ENCODE peak calls at places on chromosomes 1 and 21, in four cellular contexts. H, M, Z and Q are unnamed samples. For H3K4me1, the result is how much of the 10 kb centered on the place peaks cover.

GRCh38 chr1:181134543-181135461 is 46.3 kb downstream of the IER5 start:
- DNase-seq in Z (no peak), H (no peak), M (peak), Q (no peak)

GRCh38 chr1:184118051-184118450 is 66.5 kb downstream of the TSEN15 start:
- DNase-seq in Z (no peak), H (no peak), M (no peak), Q (no peak)

GRCh38 chr21:39137248-39138186 is 45.7 kb downstream of the PSMG1 start:
- DNase-seq in M (peak), Z (no peak), H (peak), Q (no peak)

GRCh38 chr1:83860506-83861221 is 138.3 kb downstream of the TTLL7 start:
- DNase-seq in M (peak), Z (peak), H (peak), Q (peak)

GRCh38 chr1:19395678-19396192 is 83.6 kb downstream of the SLC66A1 start:
- DNase-seq in M (no peak), H (no peak), Z (no peak), Q (no peak)

GRCh38 chr1:160416369-160416768 is 16.0 kb downstream of the VANGL2 start:
- DNase-seq in H (no peak), Z (no peak), M (no peak), Q (no peak)

GRCh38 chr1:193433599-193433998 is 247.2 kb upstream of the B3GALT2 start:
- DNase-seq in Z (no peak), M (no peak), H (no peak), Q (no peak)

GRCh38 chr1:236522937-236523703 is 662 bp upstream of the LGALS8 start:
- DNase-seq in Z (peak), H (no peak), M (no peak), Q (no peak)

GRCh38 chr21:26433386-26433785 is 139.7 kb downstream of the CYYR1 start:
- DNase-seq in H (no peak), M (no peak), Z (no peak), Q (no peak)

GRCh38 chr1:55425310-55425930 is 210.3 kb upstream of the USP24 start:
- DNase-seq in Z (no peak), H (no peak), M (no peak), Q (no peak)

GRCh38 chr1:88648706-88649105 is 35.4 kb upstream of the PKN2 start:
- DNase-seq in M (no peak), H (no peak), Z (no peak), Q (no peak)

GRCh38 chr21:43956667-43957030 is 55.5 kb upstream of the TRAPPC10 start:
- DNase-seq in Z (peak), H (no peak), M (peak), Q (no peak)

GRCh38 chr21:45469273-45470086 is 64.5 kb downstream of the COL18A1 start:
- DNase-seq in M (no peak), Z (peak), H (no peak), Q (no peak)

GRCh38 chr1:39159224-39160036 is 45.1 kb upstream of the MACF1 start:
- DNase-seq in M (no peak), H (no peak), Z (no peak), Q (no peak)

GRCh38 chr1:156496211-156496761 is 4.3 kb downstream of the MEF2D start:
- DNase-seq in H (no peak), Z (no peak), M (peak), Q (no peak)

GRCh38 chr1:143497374-143497747 is 474.4 kb downstream of the FAM72C start:
- DNase-seq in H (no peak), M (no peak), Z (peak), Q (no peak)

GRCh38 chr1:21669287-21670058 is at the start of gene RAP1GAP:
- DNase-seq in M (no peak), Z (no peak), H (no peak), Q (no peak)

GRCh38 chr1:78676347-78676982 is 26.8 kb downstream of the IFI44 start:
- DNase-seq in H (peak), Z (no peak), M (peak), Q (peak)

GRCh38 chr1:23422955-23423354 is 1.6 kb downstream of the TCEA3 start:
- DNase-seq in Z (no peak), M (no peak), H (no peak), Q (no peak)

GRCh38 chr1:196660912-196661311 is 9.1 kb downstream of the CFH start:
- DNase-seq in M (no peak), H (no peak), Z (no peak), Q (no peak)

GRCh38 chr1:211468595-211468994 is 23.4 kb downstream of the RD3 start:
- DNase-seq in Z (peak), H (no peak), M (peak), Q (no peak)

GRCh38 chr1:208170252-208170651 is 73.9 kb downstream of the PLXNA2 start:
- DNase-seq in H (no peak), M (no peak), Z (no peak), Q (no peak)

GRCh38 chr1:208167229-208167869 is 76.8 kb downstream of the PLXNA2 start:
- DNase-seq in H (no peak), M (no peak), Z (no peak), Q (no peak)

GRCh38 chr1:208166340-208167138 is 77.6 kb downstream of the PLXNA2 start:
- DNase-seq in H (no peak), M (no peak), Z (no peak), Q (no peak)

GRCh38 chr1:208171615-208172388 is 72.4 kb downstream of the PLXNA2 start:
- DNase-seq in H (no peak), M (no peak), Z (no peak), Q (no peak)

GRCh38 chr1:208169081-208169879 is 74.9 kb downstream of the PLXNA2 start:
- DNase-seq in M (no peak), Z (no peak), H (no peak), Q (no peak)
- TF ChIP-seq CTCF in M (no peak), Z (no peak), H (no peak), Q (no peak)

GRCh38 chr1:162670928-162671663 is 38.8 kb downstream of the DDR2 start:
- DNase-seq in M (peak), Z (no peak), H (no peak), Q (no peak)

GRCh38 chr1:162674018-162674608 is 41.8 kb downstream of the DDR2 start:
- DNase-seq in Z (no peak), H (no peak), M (no peak), Q (no peak)

GRCh38 chr1:162672678-162673259 is 40.5 kb downstream of the DDR2 start:
- DNase-seq in M (no peak), Z (no peak), H (no peak), Q (no peak)

GRCh38 chr1:162676087-162676486 is 43.8 kb downstream of the DDR2 start:
- DNase-seq in Z (no peak), M (peak), H (no peak), Q (no peak)

DNA sequence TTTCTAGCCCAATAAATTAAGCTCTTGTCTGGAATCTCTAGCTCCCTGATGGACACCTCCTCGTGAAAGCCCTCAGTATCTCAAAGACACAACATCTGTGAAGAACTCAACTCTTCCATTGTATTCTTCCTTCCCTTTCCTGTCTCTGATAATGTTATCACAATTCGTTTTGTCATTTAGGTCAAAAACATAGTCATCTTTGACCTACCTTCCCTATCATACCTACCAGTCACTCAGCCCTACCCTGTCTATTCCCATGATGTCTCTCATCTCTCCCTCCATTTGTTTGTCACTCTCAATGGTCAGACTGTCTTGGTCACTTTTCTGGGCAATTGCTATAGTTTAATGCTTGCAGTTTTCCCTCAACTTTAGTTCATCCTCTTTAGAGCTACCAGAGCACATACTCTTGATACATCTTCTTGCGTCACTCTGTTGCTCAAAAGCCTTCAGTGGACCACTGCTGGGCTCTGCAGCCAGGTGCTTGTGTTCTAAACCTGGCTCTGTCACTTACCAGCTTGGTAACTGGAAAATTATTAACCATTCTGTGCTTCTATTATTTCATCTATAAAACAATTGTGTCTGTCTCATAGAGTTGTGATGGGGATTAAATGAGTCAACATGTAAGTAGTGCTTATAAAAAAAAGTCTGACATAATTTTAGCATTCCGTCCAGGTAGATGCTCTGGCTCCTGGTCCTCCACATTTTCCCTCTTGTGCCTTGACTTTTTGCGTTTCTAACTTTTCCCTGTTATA is 39.6 kb downstream of the DDR2 start:
- DNase-seq in Z (no peak), H (no peak), M (no peak), Q (no peak)
- H3K4me1 ChIP-seq in Z (under half), H (under half), M (half or more), Q (under half)

GRCh38 chr1:99648107-99648506 is 2.2 kb downstream of the PALMD start:
- DNase-seq in H (peak), M (peak), Z (peak), Q (no peak)
- TF ChIP-seq CTCF in H (peak), M (peak), Z (peak), Q (no peak)

GRCh38 chr1:41362357-41362721 is 1.1 kb downstream of the FOXO6 start:
- DNase-seq in H (no peak), Z (no peak), M (no peak), Q (no peak)
- H3K4me1 ChIP-seq in H (under half), Z (half or more), M (under half), Q (half or more)

DNA sequence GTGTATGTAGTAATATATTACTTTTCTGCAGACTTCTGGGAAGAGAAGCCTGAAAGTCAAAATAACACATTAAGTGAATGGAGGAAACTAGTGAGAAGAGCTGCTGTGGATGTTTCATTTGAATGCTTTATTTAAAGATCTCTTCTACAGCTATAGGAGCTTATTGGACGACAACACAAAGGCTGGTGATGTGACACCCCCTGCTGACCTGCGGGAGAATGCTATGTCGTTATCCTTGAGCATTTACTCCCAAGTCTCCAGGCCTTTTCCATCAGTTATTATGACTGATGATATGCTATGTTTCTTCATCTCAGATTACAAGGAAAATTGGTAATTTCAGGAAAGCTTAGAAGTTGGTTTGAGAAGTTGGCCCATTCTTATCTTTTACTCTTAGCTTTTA is 22.3 kb upstream of the PLA2G4A start:
- DNase-seq in M (no peak), H (no peak), Z (no peak), Q (no peak)
- TF ChIP-seq CTCF in M (no peak), H (peak), Z (no peak), Q (no peak)

GRCh38 chr1:37041483-37041882 is 7.2 kb upstream of the GRIK3 start:
- DNase-seq in Z (no peak), M (no peak), H (no peak), Q (no peak)

GRCh38 chr1:37043101-37043500 is 8.8 kb upstream of the GRIK3 start:
- DNase-seq in Z (no peak), H (no peak), M (no peak), Q (no peak)

GRCh38 chr1:37042506-37042905 is 8.2 kb upstream of the GRIK3 start:
- DNase-seq in Z (no peak), H (no peak), M (no peak), Q (no peak)

GRCh38 chr1:37038703-37039093 is 4.4 kb upstream of the GRIK3 start:
- DNase-seq in H (no peak), M (no peak), Z (no peak), Q (no peak)

GRCh38 chr1:37040773-37041172 is 6.5 kb upstream of the GRIK3 start:
- DNase-seq in H (no peak), M (no peak), Z (no peak), Q (no peak)
- H3K4me1 ChIP-seq in H (under half), M (under half), Z (under half), Q (under half)

GRCh38 chr1:2444138-2444591 is 31.8 kb upstream of the PEX10 start:
- DNase-seq in Z (no peak), H (no peak), M (no peak), Q (no peak)

GRCh38 chr1:2445162-2445822 is 30.8 kb upstream of the PLCH2 start:
- DNase-seq in Z (no peak), M (no peak), H (no peak), Q (no peak)

GRCh38 chr1:2442676-2443075 is 30.3 kb upstream of the PEX10 start:
- DNase-seq in H (no peak), Z (no peak), M (no peak), Q (no peak)

GRCh38 chr1:2441746-2442145 is 29.4 kb upstream of the PEX10 start:
- DNase-seq in M (no peak), Z (no peak), H (no peak), Q (no peak)

DNA sequence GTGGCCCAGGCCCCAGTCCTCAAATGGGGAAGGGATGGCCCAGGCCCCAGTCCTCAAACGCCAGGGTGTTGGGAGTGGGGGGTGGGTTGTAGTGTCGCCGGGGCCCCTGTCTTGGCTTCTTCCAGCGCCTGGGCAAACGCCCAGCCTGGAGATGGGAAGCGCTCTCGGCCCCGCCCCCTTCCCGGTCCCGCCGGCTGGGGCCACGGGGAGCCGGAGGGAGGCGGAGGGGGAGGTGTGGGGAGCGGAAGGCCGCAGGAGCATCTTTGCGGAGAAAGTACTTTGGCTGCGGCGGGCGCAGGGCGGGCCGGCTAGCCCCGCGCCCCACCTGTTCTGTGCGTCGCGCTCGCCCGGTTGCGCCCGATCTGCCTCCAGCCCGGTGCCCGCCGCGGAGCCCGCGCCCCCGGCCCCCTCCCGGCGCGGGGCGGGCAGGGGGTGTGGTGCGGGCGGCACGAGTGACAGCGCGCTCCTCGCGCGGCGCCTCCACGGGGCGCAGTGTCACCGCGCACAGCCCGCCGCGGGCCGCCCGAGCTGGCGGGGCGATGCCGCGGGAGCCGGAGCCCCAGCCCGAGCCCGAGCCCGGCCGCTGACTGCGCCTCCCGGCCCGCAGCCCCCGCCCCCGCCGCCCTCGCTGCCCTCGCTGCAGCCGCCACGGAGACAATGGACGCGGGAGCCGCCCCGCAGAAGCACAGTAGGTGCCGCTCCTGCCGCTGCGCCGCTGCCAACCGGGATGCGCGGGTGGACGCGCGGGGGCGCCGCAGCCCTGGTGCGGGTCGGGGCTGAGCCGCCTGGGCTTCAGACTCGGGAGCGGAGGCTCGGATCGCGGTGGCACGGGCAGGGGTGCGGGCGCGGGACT is 31.1 kb upstream of the PEX10 start:
- DNase-seq in H (no peak), Z (no peak), M (no peak), Q (no peak)
- TF ChIP-seq CTCF in H (no peak), Z (peak), M (no peak), Q (no peak)

DNA sequence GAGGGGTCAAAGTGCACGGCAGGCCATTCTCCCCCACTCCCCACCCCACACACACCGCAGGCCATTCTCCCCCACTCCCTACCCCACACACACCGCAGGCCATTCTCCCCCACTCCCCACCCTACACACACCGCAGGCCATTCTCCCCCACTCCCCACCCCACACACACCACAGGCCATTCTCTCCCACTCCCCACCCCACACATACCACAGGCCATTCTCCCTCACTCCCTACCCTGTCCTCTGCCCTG is 15.7 kb downstream of the H6PD start:
- DNase-seq in M (no peak), H (no peak), Z (no peak), Q (no peak)
- H3K4me1 ChIP-seq in M (half or more), H (under half), Z (half or more), Q (under half)

DNA sequence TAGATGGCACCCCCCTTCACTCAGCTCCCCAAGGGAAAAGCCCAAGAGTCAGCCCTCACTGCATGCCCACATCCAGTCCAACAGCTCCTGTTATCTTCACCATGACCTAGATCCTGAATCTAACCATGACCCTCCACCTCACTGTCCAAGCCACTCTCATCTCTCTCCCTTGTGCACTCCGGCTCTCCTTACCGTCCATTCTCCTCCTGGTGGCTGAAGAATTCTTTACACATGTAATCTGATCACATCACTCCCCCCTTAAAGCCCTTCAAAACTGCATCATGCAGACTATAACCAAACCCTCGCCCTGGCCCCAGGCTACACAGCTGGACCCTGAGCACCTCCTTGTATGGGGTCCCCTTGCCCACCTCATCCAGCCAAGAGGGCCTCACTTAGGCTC is 14.0 kb upstream of the PAQR7 start:
- DNase-seq in Z (no peak), H (no peak), M (no peak), Q (no peak)
- TF ChIP-seq CTCF in Z (no peak), H (no peak), M (no peak), Q (no peak)